ENCODE peak calls at places on chromosomes 5 and 9, in four cellular contexts. One of them, this sample, is unnamed.

GRCh38 chr5:116137544-116138378 is 52.9 kb downstream of the COMMD10 start:
- DNase-seq in GM12865: peak
- DNase-seq in neural progenitor cell: peak
- DNase-seq in pancreas: no peak
- DNase-seq in this sample: peak

GRCh38 chr5:158051036-158051435 is 192.1 kb upstream of the CLINT1 start:
- DNase-seq in GM12865: no peak
- DNase-seq in neural progenitor cell: no peak
- DNase-seq in pancreas: no peak
- DNase-seq in this sample: peak

GRCh38 chr9:117917873-117918272 is 213.7 kb downstream of the TLR4 start:
- DNase-seq in GM12865: no peak
- DNase-seq in neural progenitor cell: no peak
- DNase-seq in pancreas: no peak
- DNase-seq in this sample: no peak

GRCh38 chr9:23851024-23851629 is 25.1 kb upstream of the ELAVL2 start:
- DNase-seq in GM12865: no peak
- DNase-seq in neural progenitor cell: peak
- DNase-seq in pancreas: no peak
- DNase-seq in this sample: no peak

GRCh38 chr5:127705120-127705892 is 2.1 kb downstream of the CCDC192 start:
- DNase-seq in GM12865: peak
- DNase-seq in neural progenitor cell: no peak
- DNase-seq in pancreas: no peak
- DNase-seq in this sample: no peak

GRCh38 chr5:61599370-61600140 is 267.5 kb downstream of the ZSWIM6 start:
- DNase-seq in GM12865: no peak
- DNase-seq in neural progenitor cell: no peak
- DNase-seq in pancreas: peak
- DNase-seq in this sample: no peak

GRCh38 chr9:84711936-84712335 is 42.4 kb downstream of the NTRK2 start:
- DNase-seq in GM12865: peak
- DNase-seq in neural progenitor cell: no peak
- DNase-seq in pancreas: peak
- DNase-seq in this sample: no peak

GRCh38 chr9:36924071-36924470 is 110.0 kb downstream of the PAX5 start:
- DNase-seq in GM12865: peak
- DNase-seq in neural progenitor cell: no peak
- DNase-seq in pancreas: no peak
- DNase-seq in this sample: peak

GRCh38 chr9:33468797-33469621 is 4.7 kb downstream of the NOL6 start:
- DNase-seq in GM12865: no peak
- DNase-seq in neural progenitor cell: no peak
- DNase-seq in pancreas: no peak
- DNase-seq in this sample: no peak

DNA sequence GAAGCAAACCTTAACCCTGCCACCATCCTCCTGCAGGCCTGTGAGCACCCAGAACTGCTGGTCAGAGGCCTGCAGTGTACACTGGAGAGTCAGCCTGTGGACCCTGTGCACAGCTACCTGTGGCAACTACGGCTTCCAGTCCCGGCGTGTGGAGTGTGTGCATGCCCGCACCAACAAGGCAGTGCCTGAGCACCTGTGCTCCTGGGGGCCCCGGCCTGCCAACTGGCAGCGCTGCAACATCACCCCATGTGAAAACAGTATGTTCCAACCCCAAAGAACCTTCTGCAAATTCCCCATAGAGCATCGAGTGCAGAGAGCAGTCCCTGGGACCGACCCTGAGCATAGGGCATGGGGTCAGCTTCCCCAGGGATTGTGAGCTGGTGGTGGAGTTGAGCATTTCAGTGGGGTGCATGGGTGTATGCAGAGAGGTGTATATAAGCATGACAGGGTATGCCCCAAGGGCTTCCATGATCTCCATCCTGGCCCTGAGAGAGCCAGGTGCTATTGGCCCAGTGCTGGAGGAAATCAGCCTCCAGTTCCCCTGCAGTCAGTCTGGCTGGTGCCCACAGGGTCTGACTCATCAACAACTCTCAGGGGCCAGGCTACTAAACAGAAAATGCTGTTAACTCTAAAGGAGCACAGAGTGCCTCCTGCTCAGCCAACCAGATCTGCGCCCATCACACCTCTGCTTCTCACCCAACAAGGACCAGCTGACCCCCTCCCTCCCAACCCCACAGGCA is 126.2 kb downstream of the SAXO1 start:
- DNase-seq in GM12865: peak
- DNase-seq in neural progenitor cell: no peak
- DNase-seq in pancreas: no peak
- DNase-seq in this sample: no peak
- H3K4me3 ChIP-seq in GM12865: no peak
- H3K4me3 ChIP-seq in neural progenitor cell: no peak
- H3K4me3 ChIP-seq in pancreas: no peak
- H3K4me3 ChIP-seq in this sample: no peak

GRCh38 chr5:43893951-43894684 is 291.1 kb downstream of the NNT start:
- DNase-seq in GM12865: no peak
- DNase-seq in neural progenitor cell: no peak
- DNase-seq in pancreas: no peak
- DNase-seq in this sample: no peak

GRCh38 chr5:43891112-43891511 is 288.1 kb downstream of the NNT start:
- DNase-seq in GM12865: no peak
- DNase-seq in neural progenitor cell: no peak
- DNase-seq in pancreas: no peak
- DNase-seq in this sample: no peak

GRCh38 chr5:43889238-43889637 is 286.3 kb downstream of the NNT start:
- DNase-seq in GM12865: no peak
- DNase-seq in neural progenitor cell: no peak
- DNase-seq in pancreas: no peak
- DNase-seq in this sample: no peak
- TF ChIP-seq CTCF in GM12865: no peak
- TF ChIP-seq CTCF in neural progenitor cell: no peak
- TF ChIP-seq CTCF in pancreas: no peak
- TF ChIP-seq CTCF in this sample: no peak

GRCh38 chr9:126204708-126205225 is 121.9 kb upstream of the MVB12B start:
- DNase-seq in GM12865: no peak
- DNase-seq in neural progenitor cell: no peak
- DNase-seq in pancreas: no peak
- DNase-seq in this sample: no peak

GRCh38 chr9:126206099-126206498 is 120.5 kb upstream of the MVB12B start:
- DNase-seq in GM12865: no peak
- DNase-seq in neural progenitor cell: no peak
- DNase-seq in pancreas: no peak
- DNase-seq in this sample: no peak

GRCh38 chr9:126203313-126203712 is 123.3 kb upstream of the MVB12B start:
- DNase-seq in GM12865: no peak
- DNase-seq in neural progenitor cell: no peak
- DNase-seq in pancreas: no peak
- DNase-seq in this sample: no peak

GRCh38 chr9:126204197-126204596 is 122.4 kb upstream of the MVB12B start:
- DNase-seq in GM12865: no peak
- DNase-seq in neural progenitor cell: no peak
- DNase-seq in pancreas: no peak
- DNase-seq in this sample: no peak

GRCh38 chr9:126205260-126205659 is 121.4 kb upstream of the MVB12B start:
- DNase-seq in GM12865: no peak
- DNase-seq in neural progenitor cell: no peak
- DNase-seq in pancreas: no peak
- DNase-seq in this sample: no peak
- H3K4me3 ChIP-seq in GM12865: no peak
- H3K4me3 ChIP-seq in neural progenitor cell: no peak
- H3K4me3 ChIP-seq in pancreas: no peak
- H3K4me3 ChIP-seq in this sample: no peak

DNA sequence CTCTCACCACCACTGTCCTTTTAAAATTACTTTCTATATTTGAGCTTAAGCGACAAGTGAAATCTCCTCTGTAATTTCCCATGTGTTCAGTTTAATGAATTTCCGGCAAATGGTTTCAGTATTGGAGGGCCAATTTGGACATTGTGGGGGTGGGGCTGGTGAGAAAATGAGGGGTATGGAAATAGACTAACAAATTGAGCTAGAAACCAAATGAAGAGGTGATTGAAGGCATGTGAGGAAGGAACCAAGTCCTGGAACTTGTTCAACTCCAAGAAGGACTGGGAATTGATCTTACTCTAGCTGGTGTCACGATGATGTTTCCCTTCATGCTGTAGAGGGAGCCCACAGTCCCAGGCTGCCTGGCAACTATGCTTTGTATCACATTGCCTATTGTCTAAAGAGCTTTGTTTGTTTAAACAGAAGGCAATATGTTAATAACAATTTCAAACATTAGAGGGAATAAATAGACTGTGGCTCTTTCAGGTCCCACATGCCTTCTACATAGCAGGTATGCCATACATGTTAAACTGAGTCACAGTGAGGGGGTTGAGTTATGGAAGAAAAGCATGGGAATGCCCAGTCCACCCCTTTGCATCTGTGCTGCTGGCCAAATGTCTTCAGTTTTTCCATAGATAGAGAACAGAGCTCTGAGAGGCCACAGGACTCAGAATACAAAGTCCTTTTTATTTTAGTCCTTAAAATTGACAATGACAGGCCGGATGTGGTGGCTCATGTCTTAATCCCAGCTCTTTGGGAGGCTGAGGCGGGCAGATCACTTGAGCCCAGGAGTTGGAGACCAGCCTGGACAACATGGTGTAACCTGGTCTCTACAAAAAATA is 25.0 kb upstream of the MATR3 start:
- DNase-seq in GM12865: peak
- DNase-seq in neural progenitor cell: peak
- DNase-seq in pancreas: no peak
- DNase-seq in this sample: no peak
- TF ChIP-seq CTCF in GM12865: no peak
- TF ChIP-seq CTCF in neural progenitor cell: peak
- TF ChIP-seq CTCF in pancreas: no peak
- TF ChIP-seq CTCF in this sample: no peak

This sample was measured in epithelial cell of proximal tubule.